ENCODE peak calls at places on chromosomes 2 and 18, in six cellular contexts. O, A, D, Q, X and I are unnamed samples.

GRCh38 chr2:15158117-15158516 is 403.0 kb downstream of the NBAS start:
- DNase-seq in D (no peak), X (no peak), Q (no peak), O (no peak), A (no peak), I (no peak)

GRCh38 chr18:32749809-32750208 is 23.0 kb downstream of the KLHL14 start:
- DNase-seq in Q (no peak), A (no peak), O (no peak), X (no peak), D (no peak), I (no peak)

GRCh38 chr2:218995972-218996644 is 2.9 kb upstream of the CRYBA2 start:
- DNase-seq in D (no peak), X (no peak), O (peak), Q (peak), A (peak), I (peak)

GRCh38 chr2:127032601-127033000 is 74.4 kb downstream of the BIN1 start:
- DNase-seq in A (no peak), Q (no peak), X (no peak), D (no peak), O (no peak), I (no peak)

GRCh38 chr18:904135-905090 is at the start of gene ADCYAP1:
- DNase-seq in A (no peak), Q (no peak), O (no peak), D (no peak), X (no peak), I (peak)

GRCh38 chr2:70994055-70994444 is 623 bp downstream of the TEX261 start:
- DNase-seq in D (no peak), X (no peak), Q (no peak), A (no peak), O (no peak), I (no peak)

GRCh38 chr2:241540766-241541561 is 17.6 kb upstream of the BOK start:
- DNase-seq in O (peak), A (peak), X (peak), Q (peak), D (no peak), I (peak)

GRCh38 chr18:47120428-47120827 is 29.9 kb downstream of the HDHD2 start:
- DNase-seq in Q (no peak), X (no peak), O (no peak), A (no peak), D (peak), I (no peak)

GRCh38 chr18:78974115-78974740 is 5.4 kb upstream of the SALL3 start:
- DNase-seq in A (no peak), Q (no peak), D (no peak), O (no peak), X (no peak), I (no peak)

GRCh38 chr18:38493991-38494559 is 928.5 kb upstream of the CELF4 start:
- DNase-seq in Q (no peak), X (no peak), A (no peak), D (no peak), O (no peak), I (no peak)

GRCh38 chr18:2921778-2922177 is 75.0 kb downstream of the EMILIN2 start:
- DNase-seq in Q (no peak), X (no peak), A (no peak), D (no peak), O (no peak), I (no peak)

GRCh38 chr2:229129738-229130371 is 141.2 kb downstream of the PID1 start:
- DNase-seq in A (no peak), X (no peak), D (no peak), O (no peak), Q (no peak), I (peak)

GRCh38 chr2:30775833-30776232 is 31.4 kb downstream of the CAPN13 start:
- DNase-seq in D (no peak), O (peak), X (no peak), Q (no peak), A (no peak), I (peak)

GRCh38 chr2:41420219-41420618 is 627.6 kb upstream of the PKDCC start:
- DNase-seq in X (no peak), O (no peak), D (no peak), A (no peak), Q (no peak), I (no peak)

GRCh38 chr2:213806125-213806726 is 522.0 kb downstream of the SPAG16 start:
- DNase-seq in O (no peak), Q (no peak), D (no peak), A (peak), X (no peak), I (peak)

GRCh38 chr2:149921911-149922616 is 334.5 kb upstream of the MMADHC start:
- DNase-seq in O (no peak), Q (no peak), D (no peak), A (no peak), X (no peak), I (no peak)

GRCh38 chr2:207200136-207200535 is 34.4 kb upstream of the KLF7 start:
- DNase-seq in X (no peak), Q (no peak), A (no peak), D (no peak), O (no peak), I (no peak)

GRCh38 chr2:230947908-230948365 is 22.9 kb upstream of the GPR55 start:
- DNase-seq in A (no peak), X (no peak), Q (no peak), D (peak), O (no peak), I (no peak)

GRCh38 chr2:47243596-47244323 is 88.7 kb upstream of the STPG4 start:
- DNase-seq in Q (no peak), D (no peak), X (no peak), A (no peak), O (no peak), I (peak)

GRCh38 chr2:130972410-130972809 is 120.8 kb downstream of the FAM168B start:
- DNase-seq in A (no peak), Q (peak), D (no peak), O (no peak), X (no peak), I (no peak)

GRCh38 chr2:132415256-132416079 is 1.1 kb upstream of the GPR39 start:
- DNase-seq in O (no peak), A (peak), Q (no peak), X (no peak), D (no peak), I (no peak)

GRCh38 chr2:50125230-50125629 is 906.7 kb downstream of the NRXN1 start:
- DNase-seq in D (no peak), Q (no peak), X (no peak), O (no peak), A (no peak), I (no peak)

GRCh38 chr2:64017811-64018714 is 1.2 kb downstream of the VPS54 start:
- DNase-seq in X (no peak), A (no peak), D (no peak), O (peak), Q (no peak), I (peak)

GRCh38 chr2:39234754-39235153 is 9.0 kb downstream of the CDKL4 start:
- DNase-seq in X (no peak), A (no peak), O (no peak), D (no peak), Q (no peak), I (no peak)

GRCh38 chr18:76212958-76213357 is 282.1 kb downstream of the ZNF516 start:
- DNase-seq in A (no peak), Q (no peak), D (no peak), O (no peak), X (no peak), I (no peak)

GRCh38 chr2:130917006-130917688 is 80.4 kb downstream of the ARHGEF4 start:
- DNase-seq in X (no peak), Q (no peak), A (no peak), O (no peak), D (no peak), I (no peak)

GRCh38 chr2:189037518-189037917 is 63.3 kb downstream of the COL3A1 start:
- DNase-seq in D (no peak), X (no peak), O (no peak), Q (no peak), A (no peak), I (no peak)

GRCh38 chr2:238425979-238426567 is 654 bp upstream of the ASB1 start:
- DNase-seq in A (peak), D (no peak), Q (peak), O (peak), X (no peak), I (peak)

GRCh38 chr2:169734172-169734847 is 678 bp downstream of the KLHL23 start:
- DNase-seq in D (no peak), O (peak), Q (no peak), X (no peak), A (no peak), I (peak)

GRCh38 chr18:22470511-22471181 is 52.9 kb upstream of the CTAGE1 start:
- DNase-seq in X (no peak), O (no peak), Q (no peak), A (no peak), D (no peak), I (no peak)

GRCh38 chr2:157895531-157895930 is 19.4 kb upstream of the ACVR1 start:
- DNase-seq in D (no peak), X (no peak), Q (no peak), O (no peak), A (no peak), I (no peak)

GRCh38 chr18:6891788-6892187 is 162.3 kb downstream of the ARHGAP28 start:
- DNase-seq in Q (no peak), O (no peak), X (no peak), A (no peak), D (no peak), I (no peak)

GRCh38 chr2:166831930-166832329 is 56.4 kb upstream of the XIRP2 start:
- DNase-seq in D (no peak), A (no peak), O (no peak), Q (no peak), X (no peak), I (no peak)

GRCh38 chr2:233867993-233868532 is at the start of gene MSL3B:
- DNase-seq in O (peak), A (peak), D (no peak), Q (peak), X (no peak), I (peak)

GRCh38 chr2:5528741-5529140 is 163.4 kb upstream of the SOX11 start:
- DNase-seq in O (no peak), X (no peak), D (no peak), Q (no peak), A (no peak), I (no peak)

DNA sequence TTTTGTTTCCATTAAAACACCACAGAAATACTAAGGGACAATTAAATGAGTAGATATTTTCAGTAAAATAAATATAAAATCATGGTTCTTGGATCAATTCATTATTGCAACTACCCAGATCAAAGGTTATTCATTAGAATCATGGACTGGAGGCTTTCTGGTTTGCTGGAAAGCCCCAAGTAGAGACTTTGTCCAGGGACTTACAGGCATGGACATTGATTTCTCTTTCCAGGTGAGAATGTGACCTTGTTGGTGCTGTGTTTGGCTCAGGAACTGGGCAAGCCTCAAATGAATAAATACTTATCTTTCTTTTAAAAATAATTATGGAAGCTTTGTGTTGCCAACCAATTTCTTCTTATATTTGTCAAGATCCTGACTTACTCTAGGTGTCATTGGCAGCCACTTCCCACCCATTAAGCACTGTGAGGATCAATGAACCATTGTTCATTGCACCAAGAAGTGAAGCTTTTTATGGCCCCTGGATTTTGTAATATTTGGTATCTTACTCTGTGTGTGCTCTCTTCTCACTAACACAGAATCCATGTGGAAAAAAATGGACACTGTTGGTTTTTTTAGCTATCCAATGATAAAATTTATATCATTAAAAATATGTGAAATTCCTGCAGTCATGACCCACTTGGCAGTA is 205.8 kb upstream of the NRXN1 start:
- DNase-seq in X (no peak), O (no peak), Q (no peak), D (no peak), A (no peak), I (no peak)
- TF ChIP-seq RAD21 in X (no peak), O (no peak), Q (no peak), D (no peak), A (no peak), I (no peak)

DNA sequence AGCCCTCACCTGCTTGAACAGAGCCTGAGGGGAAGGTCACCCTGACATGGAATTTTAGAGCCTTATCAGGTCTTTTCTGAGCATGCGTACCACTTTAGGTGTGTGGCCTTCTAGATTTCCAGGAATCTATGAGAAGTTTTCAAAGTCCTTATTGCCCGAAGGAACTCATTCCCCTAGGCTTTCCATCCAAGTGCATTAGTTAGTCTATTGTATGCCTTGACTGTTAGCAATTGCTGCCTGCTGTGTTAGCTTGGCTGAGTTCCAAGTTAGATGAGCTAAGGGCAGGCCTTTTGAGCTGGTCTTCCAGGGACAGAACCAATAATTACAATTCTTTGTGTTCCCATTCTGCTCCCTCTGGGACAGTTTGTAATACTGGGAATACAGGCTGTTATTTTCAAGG is 30.8 kb upstream of the PUM2 start:
- DNase-seq in O (no peak), A (no peak), D (no peak), Q (no peak), X (peak), I (peak)
- TF ChIP-seq RAD21 in O (no peak), A (no peak), D (no peak), Q (no peak), X (no peak), I (no peak)

GRCh38 chr2:46187112-46187618 is 110.0 kb upstream of the EPAS1 start:
- DNase-seq in X (no peak), A (no peak), O (no peak), Q (no peak), D (peak), I (no peak)
- TF ChIP-seq RAD21 in X (no peak), A (no peak), O (no peak), Q (no peak), D (no peak), I (no peak)

DNA sequence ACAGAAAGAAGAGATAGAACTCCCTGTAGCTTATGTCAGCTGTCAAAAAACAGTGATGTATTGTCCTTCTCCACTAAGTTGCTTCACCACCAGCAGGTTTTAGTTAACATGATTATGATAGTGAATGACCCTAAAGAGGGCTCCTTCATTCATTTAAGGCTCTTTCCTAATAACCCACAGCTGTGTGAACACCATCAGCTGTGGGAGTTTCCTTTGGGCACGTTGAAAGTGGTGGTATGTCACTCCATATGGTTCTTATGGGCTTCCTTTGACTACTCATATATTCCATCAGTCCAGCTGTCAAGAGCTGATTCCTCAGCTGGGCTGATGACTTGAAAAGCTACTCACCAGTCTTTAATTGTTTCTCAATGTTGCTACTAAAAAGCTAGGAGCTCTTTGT is 210.3 kb downstream of the UBE2E3 start:
- DNase-seq in D (no peak), Q (no peak), X (no peak), A (no peak), O (no peak), I (no peak)
- TF ChIP-seq RAD21 in D (no peak), Q (no peak), X (no peak), A (no peak), O (no peak), I (no peak)

GRCh38 chr18:50013363-50014138 is 181.4 kb downstream of the MYO5B start:
- DNase-seq in O (no peak), X (no peak), A (no peak), D (no peak), Q (no peak), I (no peak)
- TF ChIP-seq RAD21 in O (no peak), X (no peak), A (no peak), D (no peak), Q (no peak), I (no peak)